ENCODE peak calls at places on chromosomes 7 and 10, in four cellular contexts. One of them, this sample, is unnamed.

GRCh38 chr7:39645482-39646407 is 22.4 kb downstream of the RALA start:
- DNase-seq in K562: no peak
- DNase-seq in WTC11: no peak
- DNase-seq in HepG2: no peak
- DNase-seq in this sample: no peak

GRCh38 chr10:79060641-79061255 is 8.0 kb upstream of the ZMIZ1 start:
- DNase-seq in K562: no peak
- DNase-seq in WTC11: no peak
- DNase-seq in HepG2: no peak
- DNase-seq in this sample: no peak

GRCh38 chr7:40474790-40475680 is 340.2 kb downstream of the SUGCT start:
- DNase-seq in WTC11: no peak
- DNase-seq in K562: no peak
- DNase-seq in HepG2: no peak
- DNase-seq in this sample: peak; percentile 31

GRCh38 chr7:24318326-24318725 is 34.3 kb downstream of the NPY start:
- DNase-seq in WTC11: peak; percentile 41
- DNase-seq in HepG2: no peak
- DNase-seq in K562: peak; percentile 21
- DNase-seq in this sample: no peak

GRCh38 chr10:5806745-5807144 is 6.5 kb downstream of the GDI2 start:
- DNase-seq in HepG2: peak; percentile 55
- DNase-seq in K562: no peak
- DNase-seq in WTC11: no peak
- DNase-seq in this sample: no peak

GRCh38 chr10:11560076-11560709 is 51.3 kb downstream of the USP6NL start:
- DNase-seq in WTC11: no peak
- DNase-seq in HepG2: no peak
- DNase-seq in K562: no peak
- DNase-seq in this sample: peak; percentile 35

GRCh38 chr10:73044378-73045285 is 52.0 kb downstream of the P4HA1 start:
- DNase-seq in K562: no peak
- DNase-seq in HepG2: no peak
- DNase-seq in WTC11: no peak
- DNase-seq in this sample: no peak

GRCh38 chr7:113657603-113658002 is 261.2 kb downstream of the PPP1R3A start:
- DNase-seq in K562: no peak
- DNase-seq in HepG2: no peak
- DNase-seq in WTC11: no peak
- DNase-seq in this sample: peak; percentile 35

GRCh38 chr7:154231732-154232131 is 179.5 kb downstream of the DPP6 start:
- DNase-seq in K562: peak; percentile 34
- DNase-seq in WTC11: no peak
- DNase-seq in HepG2: no peak
- DNase-seq in this sample: no peak

GRCh38 chr7:137508437-137509175 is 165.1 kb upstream of the PTN start:
- DNase-seq in WTC11: no peak
- DNase-seq in HepG2: no peak
- DNase-seq in K562: no peak
- DNase-seq in this sample: no peak

GRCh38 chr10:12042409-12042796 is 206 bp downstream of the UPF2 start:
- DNase-seq in K562: peak; percentile 80
- DNase-seq in WTC11: no peak
- DNase-seq in HepG2: no peak
- DNase-seq in this sample: no peak

GRCh38 chr7:81256991-81257390 is 338.1 kb upstream of the SEMA3C start:
- DNase-seq in WTC11: peak; percentile 44
- DNase-seq in K562: no peak
- DNase-seq in HepG2: peak; percentile 3
- DNase-seq in this sample: no peak

GRCh38 chr10:131580674-131581073 is 269.2 kb upstream of the TCERG1L start:
- DNase-seq in WTC11: no peak
- DNase-seq in HepG2: no peak
- DNase-seq in K562: no peak
- DNase-seq in this sample: no peak

GRCh38 chr10:69731184-69731583 is 70.5 kb upstream of the COL13A1 start:
- DNase-seq in K562: no peak
- DNase-seq in HepG2: no peak
- DNase-seq in WTC11: no peak
- DNase-seq in this sample: no peak

GRCh38 chr10:11367505-11367904 is 243.9 kb downstream of the USP6NL start:
- DNase-seq in K562: no peak
- DNase-seq in HepG2: no peak
- DNase-seq in WTC11: no peak
- DNase-seq in this sample: no peak

GRCh38 chr10:78765726-78766335 is 302.9 kb upstream of the ZMIZ1 start:
- DNase-seq in K562: no peak
- DNase-seq in WTC11: no peak
- DNase-seq in HepG2: no peak
- DNase-seq in this sample: no peak

GRCh38 chr10:119651514-119652327 is 541 bp downstream of the BAG3 start:
- DNase-seq in K562: peak; percentile 50
- DNase-seq in WTC11: no peak
- DNase-seq in HepG2: no peak
- DNase-seq in this sample: no peak

GRCh38 chr7:29131678-29132077 is 14.7 kb downstream of the CPVL start:
- DNase-seq in K562: no peak
- DNase-seq in HepG2: no peak
- DNase-seq in WTC11: no peak
- DNase-seq in this sample: no peak

GRCh38 chr7:66245008-66245407 is 39.9 kb downstream of the TPST1 start:
- DNase-seq in WTC11: no peak
- DNase-seq in HepG2: no peak
- DNase-seq in K562: no peak
- DNase-seq in this sample: no peak

GRCh38 chr10:4781955-4782354 is 44.1 kb upstream of the AKR1E2 start:
- DNase-seq in WTC11: no peak
- DNase-seq in HepG2: no peak
- DNase-seq in K562: no peak
- DNase-seq in this sample: no peak

GRCh38 chr7:113159746-113160339 is 41.5 kb upstream of the SMIM30 start:
- DNase-seq in WTC11: peak; percentile 41
- DNase-seq in HepG2: peak; percentile 30
- DNase-seq in K562: peak; percentile 57
- DNase-seq in this sample: no peak

GRCh38 chr7:155851892-155852291 is 39.6 kb upstream of the SHH start:
- DNase-seq in WTC11: no peak
- DNase-seq in K562: no peak
- DNase-seq in HepG2: no peak
- DNase-seq in this sample: no peak

GRCh38 chr10:84194424-84195043 is at the start of gene CDHR1:
- DNase-seq in HepG2: no peak
- DNase-seq in K562: peak; percentile 90
- DNase-seq in WTC11: peak; percentile 73
- DNase-seq in this sample: no peak

GRCh38 chr7:159205833-159206232 is 61.2 kb upstream of the VIPR2 start:
- DNase-seq in HepG2: no peak
- DNase-seq in WTC11: no peak
- DNase-seq in K562: no peak
- DNase-seq in this sample: no peak

GRCh38 chr10:80460399-80461207 is 6.5 kb downstream of the TSPAN14 start:
- DNase-seq in K562: no peak
- DNase-seq in WTC11: peak; percentile 79
- DNase-seq in HepG2: peak; percentile 33
- DNase-seq in this sample: no peak

GRCh38 chr7:130421685-130422084 is 19.1 kb downstream of the CEP41 start:
- DNase-seq in WTC11: no peak
- DNase-seq in K562: no peak
- DNase-seq in HepG2: no peak
- DNase-seq in this sample: no peak

GRCh38 chr10:23063387-23064287 is 31.7 kb upstream of the MSRB2 start:
- DNase-seq in WTC11: no peak
- DNase-seq in HepG2: no peak
- DNase-seq in K562: peak; percentile 44
- DNase-seq in this sample: no peak

GRCh38 chr10:1398626-1399410 is 338.5 kb downstream of the ADARB2 start:
- DNase-seq in WTC11: no peak
- DNase-seq in HepG2: no peak
- DNase-seq in K562: no peak
- DNase-seq in this sample: no peak

GRCh38 chr10:115566867-115567266 is 473.7 kb downstream of the ATRNL1 start:
- DNase-seq in K562: no peak
- DNase-seq in HepG2: peak; percentile 11
- DNase-seq in WTC11: no peak
- DNase-seq in this sample: no peak

GRCh38 chr10:70296406-70296899 is 12.6 kb upstream of the NPFFR1 start:
- DNase-seq in HepG2: no peak
- DNase-seq in WTC11: no peak
- DNase-seq in K562: peak; percentile 74
- DNase-seq in this sample: no peak

GRCh38 chr10:90912176-90912575 is 8.7 kb downstream of the ANKRD1 start:
- DNase-seq in WTC11: no peak
- DNase-seq in K562: no peak
- DNase-seq in HepG2: no peak
- DNase-seq in this sample: no peak

GRCh38 chr10:63497321-63497720 is 23.9 kb upstream of the REEP3 start:
- DNase-seq in WTC11: no peak
- DNase-seq in K562: no peak
- DNase-seq in HepG2: no peak
- DNase-seq in this sample: no peak

GRCh38 chr10:46559231-46559671 is 2.8 kb upstream of the GPRIN2 start:
- DNase-seq in K562: no peak
- DNase-seq in WTC11: peak; percentile 7
- DNase-seq in HepG2: no peak
- DNase-seq in this sample: no peak

GRCh38 chr7:79471283-79471682 is 17.8 kb upstream of the MAGI2 start:
- DNase-seq in WTC11: no peak
- DNase-seq in K562: no peak
- DNase-seq in HepG2: no peak
- DNase-seq in this sample: no peak

GRCh38 chr10:130045091-130045652 is 65.5 kb downstream of the C10orf143 start:
- DNase-seq in K562: peak; percentile 15
- DNase-seq in HepG2: no peak
- DNase-seq in WTC11: peak; percentile 78
- DNase-seq in this sample: no peak

GRCh38 chr7:138575897-138576428 is 115.9 kb downstream of the TRIM24 start:
- DNase-seq in WTC11: no peak
- DNase-seq in K562: no peak
- DNase-seq in HepG2: no peak
- DNase-seq in this sample: no peak
- TF ChIP-seq NR2C2 in WTC11: no peak
- TF ChIP-seq NR2C2 in K562: no peak
- TF ChIP-seq NR2C2 in HepG2: no peak
- TF ChIP-seq NR2C2 in this sample: no peak

DNA sequence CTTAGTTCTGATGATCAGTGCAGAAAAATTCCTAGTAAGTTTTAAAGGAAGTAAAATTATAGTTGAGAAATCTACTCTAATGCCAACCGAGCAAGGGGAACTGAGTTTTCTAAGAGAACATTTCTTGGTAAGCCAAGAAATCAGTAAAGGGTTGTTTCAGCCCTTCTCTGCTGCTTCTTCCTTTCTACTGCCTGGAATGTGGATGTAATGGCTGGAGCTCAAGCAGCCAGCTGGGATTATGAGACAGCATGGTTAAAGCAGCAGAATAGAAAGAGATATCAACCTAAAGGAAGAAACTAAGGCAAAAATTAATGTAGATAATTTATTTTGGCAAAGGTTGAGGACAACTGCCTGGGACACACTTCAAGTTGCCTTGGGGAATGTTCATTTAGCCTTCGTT is 16.0 kb upstream of the AKR1B1 start:
- DNase-seq in WTC11: no peak
- DNase-seq in HepG2: no peak
- DNase-seq in K562: no peak
- DNase-seq in this sample: no peak
- TF ChIP-seq NR2C2 in WTC11: no peak
- TF ChIP-seq NR2C2 in HepG2: no peak
- TF ChIP-seq NR2C2 in K562: no peak
- TF ChIP-seq NR2C2 in this sample: no peak

GRCh38 chr7:21044384-21044783 is 257.7 kb upstream of the SP8 start:
- DNase-seq in K562: no peak
- DNase-seq in WTC11: no peak
- DNase-seq in HepG2: no peak
- DNase-seq in this sample: no peak

GRCh38 chr7:21044913-21045312 is 258.2 kb upstream of the SP8 start:
- DNase-seq in K562: no peak
- DNase-seq in WTC11: no peak
- DNase-seq in HepG2: no peak
- DNase-seq in this sample: no peak

GRCh38 chr7:21041252-21041651 is 254.6 kb upstream of the SP8 start:
- DNase-seq in HepG2: no peak
- DNase-seq in WTC11: no peak
- DNase-seq in K562: no peak
- DNase-seq in this sample: no peak

GRCh38 chr7:21041666-21042065 is 255.0 kb upstream of the SP8 start:
- DNase-seq in HepG2: no peak
- DNase-seq in WTC11: peak; percentile 51
- DNase-seq in K562: no peak
- DNase-seq in this sample: no peak
- TF ChIP-seq NR2C2 in HepG2: no peak
- TF ChIP-seq NR2C2 in WTC11: no peak
- TF ChIP-seq NR2C2 in K562: no peak
- TF ChIP-seq NR2C2 in this sample: no peak

DNA sequence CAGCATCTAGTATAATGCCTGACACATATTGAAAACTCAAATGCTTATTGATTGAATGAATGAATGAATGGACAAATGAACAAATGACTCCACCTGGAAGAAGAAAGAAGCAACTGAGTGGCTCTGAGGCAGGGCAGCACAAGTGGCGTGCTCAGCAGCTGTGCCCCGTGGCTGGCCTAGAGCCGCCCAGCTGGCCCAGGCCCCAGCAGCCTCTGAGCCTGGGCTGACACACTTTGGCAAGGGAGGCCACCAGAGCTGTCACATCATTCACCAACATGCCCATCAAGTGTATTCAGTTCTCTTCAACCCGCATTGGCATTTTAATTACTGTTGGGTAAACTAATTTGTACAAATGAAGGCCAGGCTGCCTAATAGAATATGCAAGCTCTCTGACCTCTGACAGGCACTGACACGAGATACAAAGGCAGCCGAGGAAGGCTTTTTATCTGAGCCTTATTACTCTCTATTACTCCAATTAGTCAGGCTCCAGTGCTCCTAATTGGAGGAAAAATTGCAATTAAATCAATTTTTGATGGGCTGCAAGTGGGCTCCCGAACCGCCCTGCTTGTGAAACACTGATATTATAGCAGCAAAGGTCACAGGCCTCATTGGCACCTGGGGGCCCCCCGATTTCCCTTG is 41.8 kb downstream of the DPCD start:
- DNase-seq in HepG2: no peak
- DNase-seq in WTC11: no peak
- DNase-seq in K562: no peak
- DNase-seq in this sample: no peak
- TF ChIP-seq NR2C2 in HepG2: no peak
- TF ChIP-seq NR2C2 in WTC11: no peak
- TF ChIP-seq NR2C2 in K562: no peak
- TF ChIP-seq NR2C2 in this sample: no peak